ENCODE peak calls at places on chromosomes 3 and 15, in six cellular contexts. E is tibial nerve; K is lower lobe of right lung; B is AG04450; R is right lobe of liver; G is CD4-positive, alpha-beta T cell. S is an unnamed sample. For H3K9me3, the result is how much of the 10 kb centered on the place peaks cover.

GRCh38 chr15:29638781-29639180 is 183.5 kb downstream of the TJP1 start:
- DNase-seq in E (no peak), K (no peak), B (no peak), R (no peak), G (no peak), S (no peak)

GRCh38 chr15:66921319-66921718 is 144.1 kb upstream of the SMAD3 start:
- DNase-seq in E (no peak), K (no peak), B (no peak), R (no peak), G (no peak), S (no peak)

GRCh38 chr3:127254730-127255129 is 33.1 kb downstream of the PRR20G start:
- DNase-seq in E (no peak), K (no peak), B (no peak), R (no peak), G (no peak), S (no peak)

GRCh38 chr3:18827664-18828063 is 320.6 kb upstream of the KCNH8 start:
- DNase-seq in E (no peak), K (no peak), B (no peak), R (no peak), G (no peak), S (no peak)

GRCh38 chr3:126959144-126959920 is 23.6 kb upstream of the PLXNA1 start:
- DNase-seq in E (no peak), K (no peak), B (no peak), R (no peak), G (no peak), S (peak)

GRCh38 chr3:104436536-104436935 is 930.2 kb upstream of the ALCAM start:
- DNase-seq in E (no peak), K (no peak), B (no peak), R (no peak), G (no peak), S (no peak)

GRCh38 chr3:156558389-156558788 is 3.5 kb upstream of the SSR3 start:
- DNase-seq in E (no peak), K (no peak), B (no peak), R (no peak), G (no peak), S (no peak)

GRCh38 chr15:38351466-38351865 is 98.8 kb downstream of the SPRED1 start:
- DNase-seq in E (no peak), K (no peak), B (no peak), R (no peak), G (no peak), S (no peak)

GRCh38 chr15:98009967-98010366 is 49.5 kb downstream of the ARRDC4 start:
- DNase-seq in E (no peak), K (no peak), B (no peak), R (no peak), G (no peak), S (no peak)

GRCh38 chr3:150673966-150674365 is 29.8 kb downstream of the ERICH6 start:
- DNase-seq in E (no peak), K (no peak), B (no peak), R (no peak), G (no peak), S (no peak)

GRCh38 chr3:40504636-40505430 is 1.0 kb upstream of the ZNF620 start:
- DNase-seq in E (peak), K (no peak), B (peak), R (no peak), G (no peak), S (peak)

GRCh38 chr3:28907616-28908015 is 373.3 kb upstream of the RBMS3 start:
- DNase-seq in E (no peak), K (no peak), B (no peak), R (no peak), G (no peak), S (no peak)

GRCh38 chr3:9826815-9827574 is 16.8 kb downstream of the RPUSD3 start:
- DNase-seq in E (no peak), K (peak), B (no peak), R (no peak), G (no peak), S (no peak)

GRCh38 chr3:149572796-149573414 is 84.9 kb downstream of the WWTR1 start:
- DNase-seq in E (no peak), K (no peak), B (no peak), R (no peak), G (no peak), S (no peak)

GRCh38 chr3:141275032-141275422 is 43.4 kb downstream of the PXYLP1 start:
- DNase-seq in E (no peak), K (no peak), B (no peak), R (no peak), G (no peak), S (no peak)

GRCh38 chr15:74365619-74366445 is 1.6 kb downstream of the CYP11A1 start:
- DNase-seq in E (peak), K (peak), B (no peak), R (no peak), G (no peak), S (no peak)

GRCh38 chr15:101454365-101454764 is 35.1 kb downstream of the PCSK6 start:
- DNase-seq in E (no peak), K (no peak), B (no peak), R (no peak), G (no peak), S (no peak)

GRCh38 chr3:195441476-195441970 is 1.3 kb downstream of the ACAP2 start:
- DNase-seq in E (no peak), K (no peak), B (no peak), R (no peak), G (no peak), S (no peak)

GRCh38 chr3:11288786-11289637 is 16.8 kb downstream of the ATG7 start:
- DNase-seq in E (peak), K (no peak), B (peak), R (no peak), G (no peak), S (no peak)

GRCh38 chr3:110301781-110302180 is 769.8 kb upstream of the NECTIN3 start:
- DNase-seq in E (no peak), K (no peak), B (no peak), R (no peak), G (no peak), S (no peak)

GRCh38 chr3:31648286-31648968 is 115.7 kb downstream of the STT3B start:
- DNase-seq in E (no peak), K (no peak), B (no peak), R (no peak), G (no peak), S (no peak)
- H3K9me3 ChIP-seq in E (half or more), K (under half), B (under half), R (under half), G (half or more), S (under half)

DNA sequence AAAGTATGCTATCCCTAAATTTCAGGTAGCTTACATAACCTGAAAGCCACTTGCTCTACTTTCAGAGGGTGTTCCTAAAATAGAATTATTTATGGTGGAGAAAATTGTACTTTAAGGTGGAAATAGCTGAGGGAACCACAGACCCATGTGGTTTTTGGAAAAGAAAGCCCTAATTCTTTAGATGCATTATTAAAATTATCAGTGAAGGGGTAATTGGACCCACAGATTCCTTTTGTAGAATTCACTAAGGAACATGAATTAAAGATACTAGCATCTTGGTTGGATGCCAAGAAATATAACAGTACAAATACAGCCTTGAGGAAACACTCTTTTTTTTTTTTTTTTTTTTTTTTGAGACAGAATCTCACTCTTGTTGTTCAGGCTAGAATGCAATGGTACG is 37.8 kb downstream of the DPPA2 start:
- DNase-seq in E (no peak), K (no peak), B (no peak), R (no peak), G (no peak), S (no peak)
- H3K9me3 ChIP-seq in E (under half), K (under half), B (under half), R (under half), G (under half), S (under half)

GRCh38 chr3:52730681-52731080 is 24.8 kb downstream of the SPCS1 start:
- DNase-seq in E (no peak), K (no peak), B (no peak), R (no peak), G (no peak), S (no peak)
- H3K9me3 ChIP-seq in E (under half), K (under half), B (under half), R (under half), G (under half), S (under half)

GRCh38 chr15:24075420-24076089 is 388.4 kb upstream of the NDN start:
- DNase-seq in E (no peak), K (no peak), B (no peak), R (no peak), G (no peak), S (no peak)
- H3K9me3 ChIP-seq in E (under half), K (under half), B (under half), R (under half), G (under half), S (under half)

GRCh38 chr15:25179673-25180511 is 225.1 kb downstream of the SNRPN start:
- DNase-seq in E (no peak), K (peak), B (no peak), R (peak), G (no peak), S (peak)
- H3K9me3 ChIP-seq in E (half or more), K (under half), B (half or more), R (under half), G (under half), S (under half)

DNA sequence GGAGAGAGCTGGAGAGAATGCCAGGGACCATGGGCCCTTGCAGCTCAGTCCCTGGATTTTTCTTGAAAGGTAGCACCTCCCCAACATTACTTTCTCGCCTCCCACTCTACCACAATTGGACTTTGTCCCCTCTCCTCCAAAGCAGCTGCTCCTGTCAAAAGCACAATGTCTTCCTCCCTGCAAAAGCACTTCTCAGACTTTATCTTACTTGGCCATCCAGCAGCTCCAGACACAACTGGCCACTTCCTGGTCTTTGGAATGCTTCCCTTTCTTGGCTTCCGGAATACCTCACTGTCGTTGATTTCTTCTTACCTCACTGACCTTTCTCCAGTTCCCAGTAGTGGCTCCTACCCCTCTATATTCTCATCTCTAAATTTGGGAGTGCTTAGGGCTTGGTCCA is 134.6 kb upstream of the PROK2 start:
- DNase-seq in E (no peak), K (no peak), B (no peak), R (no peak), G (no peak), S (no peak)
- H3K9me3 ChIP-seq in E (under half), K (under half), B (under half), R (under half), G (under half), S (under half)